ENCODE peak calls at places on chromosomes 12 and 14, in six cellular contexts. Y is stomach, E is transverse colon, U is endothelial cell of umbilical vein, P is GM23338, R is Panc1. G is an unnamed sample.
A peak's percentile ranks its signal among the peaks of the same experiment; 100 is the strongest.

GRCh38 chr12:49131973-49132461 is 822 bp upstream of the TUBA1B start:
- DNase-seq in Y (no peak), E (peak; percentile 26), R (peak; percentile 46), U (peak; percentile 62), P (no peak), G (no peak)

GRCh38 chr12:19957578-19957977 is 410.8 kb upstream of the PDE3A start:
- DNase-seq in R (no peak), U (no peak), Y (no peak), P (no peak), E (no peak), G (no peak)

GRCh38 chr14:53896773-53897172 is 59.9 kb downstream of the BMP4 start:
- DNase-seq in U (no peak), E (no peak), R (no peak), Y (no peak), P (no peak), G (no peak)

GRCh38 chr12:85394809-85395208 is 114.8 kb downstream of the ALX1 start:
- DNase-seq in E (no peak), U (no peak), R (no peak), P (no peak), Y (no peak), G (no peak)

GRCh38 chr14:100695423-100695738 is 31.3 kb upstream of the DLK1 start:
- DNase-seq in R (no peak), E (no peak), U (no peak), P (no peak), Y (no peak), G (no peak)

GRCh38 chr12:68507657-68508056 is 103.0 kb upstream of the RAP1B start:
- DNase-seq in Y (no peak), U (no peak), P (no peak), E (no peak), R (no peak), G (no peak)

GRCh38 chr12:47834199-47835016 is 14.7 kb upstream of the HDAC7 start:
- DNase-seq in U (no peak), P (no peak), E (no peak), Y (no peak), R (no peak), G (no peak)

GRCh38 chr12:92136883-92137582 is 8.6 kb downstream of the BTG1 start:
- DNase-seq in P (peak; percentile 48), U (peak; percentile 68), E (no peak), R (no peak), Y (no peak), G (no peak)

GRCh38 chr14:35877276-35877675 is 51.1 kb downstream of the BRMS1L start:
- DNase-seq in R (no peak), U (no peak), E (no peak), Y (no peak), P (no peak), G (no peak)

GRCh38 chr12:111598637-111599458 is at the start of gene ATXN2:
- DNase-seq in U (peak; percentile 46), E (peak; percentile 59), R (no peak), Y (peak; percentile 55), P (peak; percentile 77), G (peak; percentile 57)

GRCh38 chr12:106724934-106725333 is 49.5 kb upstream of the RIC8B start:
- DNase-seq in R (no peak), U (no peak), P (no peak), E (no peak), Y (no peak), G (no peak)

GRCh38 chr14:99870617-99871016 is 77.4 kb downstream of the EML1 start:
- DNase-seq in U (no peak), P (no peak), Y (no peak), E (no peak), R (no peak), G (no peak)

GRCh38 chr14:104268725-104269436 is 130.5 kb downstream of the KIF26A start:
- DNase-seq in Y (peak; percentile 24), U (no peak), R (no peak), P (no peak), E (peak; percentile 4), G (no peak)

GRCh38 chr12:4112290-4112689 is 161.3 kb upstream of the CCND2 start:
- DNase-seq in U (no peak), P (no peak), E (no peak), R (no peak), Y (no peak), G (no peak)

GRCh38 chr14:59314019-59314608 is 125.6 kb downstream of the DAAM1 start:
- DNase-seq in Y (no peak), E (no peak), P (no peak), R (no peak), U (no peak), G (no peak)

GRCh38 chr12:78929075-78929418 is 64.5 kb downstream of the SYT1 start:
- DNase-seq in U (no peak), E (no peak), P (no peak), Y (no peak), R (no peak), G (no peak)

DNA sequence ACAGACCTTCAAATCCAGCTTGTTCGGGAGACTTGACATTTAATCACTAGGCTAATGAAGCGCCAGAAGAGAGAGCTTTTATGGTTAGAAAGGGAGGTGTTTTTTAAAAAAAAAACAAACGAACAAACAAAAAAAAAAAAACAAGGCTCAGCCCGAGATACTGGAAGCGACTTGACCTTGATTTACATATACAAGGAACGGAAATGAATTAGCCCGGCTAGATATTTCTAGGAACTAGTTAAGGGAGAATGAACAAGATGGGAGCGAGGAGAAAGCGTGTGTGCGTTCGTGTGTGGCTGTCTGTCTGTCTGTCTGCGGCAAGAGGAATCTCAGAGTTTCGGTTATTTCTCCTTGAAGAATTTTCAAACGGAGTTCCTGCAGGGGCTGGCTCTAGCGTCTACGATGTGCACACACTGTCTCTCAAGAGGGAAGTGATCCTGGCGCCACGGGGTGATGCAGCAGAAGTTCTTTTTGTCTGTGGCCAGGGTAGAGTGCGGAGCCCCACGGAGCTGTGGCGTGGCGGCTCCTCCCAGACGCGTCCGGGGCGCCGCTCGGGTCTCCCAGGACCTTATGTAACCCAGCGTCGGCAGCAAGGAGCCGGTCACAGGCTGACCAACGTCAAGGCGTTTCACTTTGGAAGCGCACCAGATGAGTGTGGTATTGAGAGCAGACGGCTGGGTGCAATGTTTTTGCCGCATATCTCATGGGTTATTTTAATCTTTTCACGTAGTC is 18.8 kb downstream of the SOCS2 start:
- DNase-seq in U (peak; percentile 47), E (peak; percentile 72), P (peak; percentile 75), R (no peak), Y (peak; percentile 70), G (peak; percentile 53)
- TF ChIP-seq POLR2AphosphoS5 in U (no peak), E (no peak), P (no peak), R (peak; percentile 44), Y (peak; percentile 65), G (peak; percentile 36)

DNA sequence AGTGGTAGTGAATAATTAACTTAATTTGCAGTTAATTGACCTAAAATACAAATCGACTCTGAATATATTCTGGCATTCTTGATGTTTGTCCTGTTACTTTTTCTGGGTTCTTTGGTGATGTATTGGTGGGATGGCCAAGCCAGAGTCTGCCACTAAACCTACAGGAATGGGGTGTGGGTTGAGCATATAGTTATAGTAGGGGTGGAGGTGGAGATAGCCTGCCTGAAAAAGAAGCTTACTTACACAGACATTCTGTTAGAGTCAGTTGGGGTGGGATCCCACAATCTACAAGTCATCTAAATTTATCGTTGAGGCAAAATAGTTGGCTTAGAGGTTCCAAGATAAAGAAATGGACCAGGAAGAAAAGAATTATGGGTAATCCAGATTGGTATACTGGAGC is 787.7 kb downstream of the TMTC2 start:
- DNase-seq in P (no peak), U (no peak), Y (no peak), E (no peak), R (no peak), G (no peak)
- H3K27ac ChIP-seq in P (no peak overlapping the region), U (no peak overlapping the region), Y (no peak overlapping the region), E (no peak overlapping the region), R (no peak overlapping the region), G (no peak overlapping the region)

GRCh38 chr12:109261939-109262338 is 47.1 kb downstream of the FOXN4 start:
- DNase-seq in E (no peak), R (no peak), P (no peak), U (no peak), Y (no peak), G (no peak)

GRCh38 chr12:109263439-109263838 is 45.6 kb downstream of the FOXN4 start:
- DNase-seq in U (no peak), E (no peak), R (no peak), P (no peak), Y (no peak), G (no peak)

GRCh38 chr12:109266106-109266879 is 42.8 kb downstream of the FOXN4 start:
- DNase-seq in Y (no peak), U (no peak), R (no peak), E (no peak), P (no peak), G (no peak)

GRCh38 chr12:109264943-109265650 is 44.0 kb downstream of the FOXN4 start:
- DNase-seq in E (no peak), R (no peak), U (no peak), P (no peak), Y (no peak), G (no peak)

DNA sequence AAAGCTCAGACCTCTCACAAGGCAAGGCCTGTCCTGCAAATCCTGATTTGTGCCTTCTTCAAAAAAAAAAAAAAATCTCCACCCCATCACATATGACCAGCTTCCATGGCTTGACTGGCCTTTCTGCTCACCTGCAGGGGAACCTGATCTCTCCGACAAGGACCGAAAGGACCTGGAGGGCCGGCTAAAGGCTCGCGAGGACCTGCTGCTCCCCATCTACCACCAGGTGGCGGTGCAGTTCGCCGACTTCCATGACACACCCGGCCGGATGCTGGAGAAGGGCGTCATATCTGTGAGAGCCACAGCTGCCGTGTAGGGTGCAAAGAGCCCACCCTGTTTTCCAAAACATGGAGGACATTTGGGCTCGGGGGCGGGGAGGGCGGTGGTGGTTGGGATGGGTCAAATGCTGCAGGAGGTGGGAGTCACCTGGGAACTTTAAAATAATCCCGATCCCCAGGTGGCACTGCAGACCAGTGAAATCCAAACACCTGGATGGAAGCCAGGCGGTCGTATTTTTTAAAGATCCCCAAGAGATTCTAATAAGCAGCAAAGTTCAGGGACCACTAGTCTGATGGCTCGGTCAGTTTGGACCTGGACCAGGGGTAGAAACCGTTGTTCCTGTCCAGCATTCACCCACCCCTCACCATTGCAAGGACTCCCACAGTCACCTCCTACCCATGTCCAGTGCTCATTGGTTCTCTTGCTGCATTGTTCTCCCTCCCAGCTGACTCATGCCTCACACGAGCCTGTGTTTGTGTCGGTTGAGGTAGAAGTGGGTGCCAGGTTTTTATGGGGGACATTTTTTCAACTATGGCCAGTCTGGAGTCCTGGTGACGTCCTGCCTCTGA is 44.8 kb downstream of the FOXN4 start:
- DNase-seq in Y (peak; percentile 82), U (peak; percentile 40), P (peak; percentile 95), E (peak; percentile 82), R (peak; percentile 28), G (peak; percentile 68)
- TF ChIP-seq POLR2AphosphoS5 in Y (no peak), U (no peak), P (no peak), E (no peak), R (no peak), G (no peak)

GRCh38 chr14:25351269-25351668 is 301.3 kb upstream of the STXBP6 start:
- DNase-seq in E (no peak), P (no peak), R (no peak), Y (no peak), U (no peak), G (no peak)

GRCh38 chr14:25350071-25350470 is 300.1 kb upstream of the STXBP6 start:
- DNase-seq in P (no peak), R (no peak), Y (no peak), U (no peak), E (no peak), G (no peak)

GRCh38 chr14:25349269-25349668 is 299.3 kb upstream of the STXBP6 start:
- DNase-seq in P (no peak), R (no peak), U (no peak), E (no peak), Y (no peak), G (no peak)

DNA sequence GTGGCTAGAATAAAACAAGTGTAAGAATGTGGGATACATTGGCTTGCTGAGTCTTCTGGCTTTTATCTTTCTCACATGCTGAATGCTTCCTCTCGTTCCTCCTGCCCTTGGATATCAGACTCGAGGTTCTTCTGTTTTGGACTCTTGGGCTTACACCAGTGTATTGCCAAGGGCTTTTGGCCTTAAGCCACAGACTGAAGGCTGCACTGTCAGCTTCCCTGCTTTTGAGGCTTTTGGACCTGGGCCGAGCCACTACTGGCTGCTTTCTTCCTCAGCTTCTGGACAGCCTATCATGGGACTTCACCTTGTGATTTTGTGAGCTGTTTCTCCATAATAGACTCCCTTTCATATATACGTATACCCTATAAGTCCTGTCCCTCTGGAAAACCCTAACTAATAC is 300.9 kb upstream of the STXBP6 start:
- DNase-seq in E (no peak), R (no peak), P (no peak), U (no peak), Y (no peak), G (no peak)
- H3K27ac ChIP-seq in E (no peak overlapping the region), R (no peak overlapping the region), P (no peak overlapping the region), U (no peak overlapping the region), Y (no peak overlapping the region), G (no peak overlapping the region)